ENCODE peak calls at places on chromosome X, in eight cellular contexts. E is GM12891; I is fibroblast of the conjunctiva; Z is EH; B is stimulated activated CD8-positive, alpha-beta memory T cell treated with anti-CD3 and anti-CD28 coated beads, Interleukin-15, amount 100 ng/mL, for 48 hours; U is sigmoid colon; A is kidney; N is ELF-1. M is an unnamed sample.

GRCh38 chrX:49172280-49172780 is 632 bp downstream of the PLP2 start:
- DNase-seq in E (peak; percentile 52), I (peak; percentile 45), Z (peak; percentile 63), B (peak; percentile 72), U (peak; percentile 90), A (peak; percentile 86), N (no peak), M (no peak)

GRCh38 chrX:10979956-10980355 is 131.2 kb upstream of the HCCS start:
- DNase-seq in E (no peak), I (no peak), Z (no peak), B (no peak), U (no peak), A (no peak), N (no peak), M (no peak)

GRCh38 chrX:26411045-26411444 is 195.1 kb downstream of the MAGEB5 start:
- DNase-seq in E (no peak), I (no peak), Z (no peak), B (no peak), U (no peak), A (no peak), N (peak; percentile 13), M (no peak)

GRCh38 chrX:5870238-5870637 is 358.4 kb downstream of the NLGN4X start:
- DNase-seq in E (no peak), I (no peak), Z (no peak), B (no peak), U (no peak), A (no peak), N (no peak), M (no peak)

GRCh38 chrX:122586831-122587230 is 597.2 kb upstream of the GRIA3 start:
- DNase-seq in E (no peak), I (no peak), Z (peak; percentile 46), B (no peak), U (no peak), A (no peak), N (no peak), M (no peak)

GRCh38 chrX:128975716-128976115 is 547.6 kb downstream of the SMARCA1 start:
- DNase-seq in E (peak; percentile 0), I (no peak), Z (no peak), B (no peak), U (no peak), A (no peak), N (peak; percentile 85), M (no peak)

GRCh38 chrX:22534643-22535042 is 261.9 kb downstream of the CBLL2 start:
- DNase-seq in E (no peak), I (peak; percentile 49), Z (peak; percentile 86), B (no peak), U (no peak), A (no peak), N (no peak), M (no peak)

GRCh38 chrX:140526138-140526537 is 21.3 kb upstream of the SOX3 start:
- DNase-seq in E (no peak), I (no peak), Z (peak; percentile 61), B (no peak), U (no peak), A (no peak), N (peak; percentile 83), M (no peak)

GRCh38 chrX:810186-810585 is 179.6 kb downstream of the SHOX start:
- DNase-seq in E (no peak), I (no peak), Z (no peak), B (no peak), U (no peak), A (no peak), N (no peak), M (no peak)

GRCh38 chrX:150363561-150364346 is 637 bp downstream of the MAMLD1 start:
- DNase-seq in E (no peak), I (no peak), Z (peak; percentile 54), B (no peak), U (no peak), A (peak; percentile 82), N (peak; percentile 52), M (no peak)

GRCh38 chrX:26032141-26032917 is 105.8 kb upstream of the MAGEB18 start:
- DNase-seq in E (no peak), I (peak; percentile 3), Z (no peak), B (no peak), U (no peak), A (no peak), N (no peak), M (no peak)

GRCh38 chrX:30673405-30673804 is 20.2 kb downstream of the GK start:
- DNase-seq in E (no peak), I (no peak), Z (no peak), B (no peak), U (no peak), A (no peak), N (no peak), M (no peak)

GRCh38 chrX:55754861-55755294 is 37.3 kb downstream of the RRAGB start:
- DNase-seq in E (no peak), I (no peak), Z (no peak), B (no peak), U (no peak), A (no peak), N (no peak), M (no peak)

M was measured in GOT3.